ENCODE peak calls at places on chromosomes 4 and X, in seven cellular contexts. B, O, W, R, N, J and Y are unnamed samples.

GRCh38 chrX:39944416-39944815 is 153.3 kb downstream of the BCOR start:
- DNase-seq in B (no peak), O (no peak), W (no peak), R (no peak), N (no peak), J (no peak), Y (no peak)

GRCh38 chr4:173333658-173334084 is 487 bp downstream of the HMGB2 start:
- DNase-seq in B (no peak), O (no peak), W (peak), R (peak), N (peak), J (peak), Y (no peak)

GRCh38 chr4:95155759-95156451 is 392.9 kb downstream of the UNC5C start:
- DNase-seq in B (no peak), O (no peak), W (no peak), R (no peak), N (no peak), J (no peak), Y (no peak)

GRCh38 chrX:47129879-47130358 is 14.6 kb downstream of the NDUFB11 start:
- DNase-seq in B (no peak), O (no peak), W (no peak), R (no peak), N (no peak), J (no peak), Y (no peak)

GRCh38 chrX:68550193-68550592 is 51.3 kb downstream of the YIPF6 start:
- DNase-seq in B (no peak), O (no peak), W (no peak), R (no peak), N (no peak), J (no peak), Y (no peak)

GRCh38 chrX:10044021-10044420 is 76.9 kb downstream of the CLDN34 start:
- DNase-seq in B (no peak), O (no peak), W (no peak), R (no peak), N (no peak), J (no peak), Y (no peak)

GRCh38 chrX:65643046-65643785 is 24.2 kb upstream of the MSN start:
- DNase-seq in B (no peak), O (no peak), W (no peak), R (no peak), N (no peak), J (no peak), Y (no peak)

GRCh38 chr4:152640058-152640921 is 39.5 kb downstream of the TMEM154 start:
- DNase-seq in B (no peak), O (no peak), W (no peak), R (no peak), N (no peak), J (no peak), Y (no peak)

GRCh38 chrX:39891781-39892180 is 206.0 kb downstream of the BCOR start:
- DNase-seq in B (no peak), O (no peak), W (no peak), R (no peak), N (no peak), J (no peak), Y (no peak)

GRCh38 chrX:119756926-119757635 is 1.3 kb upstream of the SOWAHD start:
- DNase-seq in B (no peak), O (no peak), W (no peak), R (no peak), N (no peak), J (peak), Y (no peak)

GRCh38 chr4:92189146-92189545 is 114.6 kb upstream of the GRID2 start:
- DNase-seq in B (no peak), O (no peak), W (no peak), R (no peak), N (no peak), J (no peak), Y (no peak)

GRCh38 chr4:143554728-143555597 is 41.5 kb downstream of the SMARCA5 start:
- DNase-seq in B (no peak), O (no peak), W (no peak), R (no peak), N (no peak), J (peak), Y (no peak)

GRCh38 chrX:12974217-12974796 is 603 bp upstream of the TMSB4X start:
- DNase-seq in B (no peak), O (peak), W (peak), R (peak), N (peak), J (peak), Y (peak)

GRCh38 chrX:2351321-2351720 is 149.5 kb downstream of the DHRSX start:
- DNase-seq in B (no peak), O (no peak), W (no peak), R (no peak), N (no peak), J (no peak), Y (no peak)

GRCh38 chr4:26717332-26717731 is 133.4 kb downstream of the TBC1D19 start:
- DNase-seq in B (no peak), O (no peak), W (no peak), R (no peak), N (no peak), J (no peak), Y (no peak)

GRCh38 chr4:26723216-26723615 is 137.4 kb upstream of the STIM2 start:
- DNase-seq in B (no peak), O (no peak), W (no peak), R (no peak), N (no peak), J (peak), Y (no peak)

GRCh38 chr4:26721685-26722084 is 137.8 kb downstream of the TBC1D19 start:
- DNase-seq in B (no peak), O (no peak), W (no peak), R (no peak), N (no peak), J (no peak), Y (no peak)

GRCh38 chr4:26715636-26716242 is 131.9 kb downstream of the TBC1D19 start:
- DNase-seq in B (no peak), O (no peak), W (no peak), R (no peak), N (no peak), J (no peak), Y (no peak)

GRCh38 chr4:26719954-26720552 is 136.2 kb downstream of the TBC1D19 start:
- DNase-seq in B (no peak), O (no peak), W (no peak), R (no peak), N (no peak), J (no peak), Y (no peak)
- TF ChIP-seq CTCF in B (no peak), O (peak), W (peak), R (peak), N (peak), J (peak), Y (peak)

GRCh38 chr4:155208258-155209054 is at the start of gene NPY2R:
- DNase-seq in B (no peak), O (no peak), W (no peak), R (peak), N (no peak), J (no peak), Y (peak)

GRCh38 chr4:155207534-155208257 is 740 bp upstream of the NPY2R start:
- DNase-seq in B (no peak), O (no peak), W (no peak), R (peak), N (no peak), J (no peak), Y (peak)
- TF ChIP-seq CTCF in B (no peak), O (no peak), W (no peak), R (no peak), N (no peak), J (no peak), Y (peak)

DNA sequence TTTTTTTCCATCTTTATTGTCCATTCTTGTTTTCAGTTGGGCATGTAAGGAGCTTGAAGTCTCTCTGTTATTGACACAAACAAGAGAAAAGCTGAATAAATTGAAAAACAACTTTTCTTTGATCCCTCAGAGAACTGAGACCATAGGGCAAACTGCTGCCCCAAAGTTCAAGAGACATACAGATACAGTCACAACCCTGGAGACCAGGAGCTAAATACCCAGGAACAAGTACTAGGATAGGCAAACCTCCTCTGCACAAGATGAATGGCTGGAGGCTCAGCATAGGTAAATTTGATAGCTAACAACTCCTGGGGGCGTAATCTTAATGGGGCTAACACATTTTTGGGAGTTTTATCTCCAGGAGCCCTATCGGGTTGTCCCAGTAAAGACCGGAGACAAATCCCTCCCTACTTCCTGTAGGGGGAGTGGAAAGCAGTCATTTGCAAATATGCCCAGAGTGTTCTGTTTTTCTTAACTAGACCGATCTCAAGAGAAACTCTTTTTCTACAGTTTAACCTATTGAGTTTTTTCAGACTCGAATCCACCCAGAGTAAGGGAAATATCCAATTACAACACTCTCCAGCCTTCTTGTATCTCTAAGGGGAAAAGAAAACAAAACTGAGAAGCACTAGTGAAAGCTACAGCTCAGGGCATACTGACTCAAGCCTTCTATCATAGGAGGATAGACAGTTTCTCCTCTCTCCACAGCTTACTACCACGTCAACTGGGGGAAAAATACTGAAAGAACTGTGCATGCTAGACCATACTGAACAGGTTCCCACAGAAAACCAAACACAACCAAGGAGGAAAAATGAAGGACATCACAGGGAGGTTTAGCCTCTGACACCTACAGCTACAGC is 23.1 kb downstream of the MAGEA8 start:
- DNase-seq in B (no peak), O (no peak), W (no peak), R (no peak), N (no peak), J (no peak), Y (no peak)
- TF ChIP-seq CTCF in B (no peak), O (no peak), W (peak), R (no peak), N (no peak), J (no peak), Y (peak)

GRCh38 chr4:148770377-148770776 is 328.2 kb upstream of the NR3C2 start:
- DNase-seq in B (no peak), O (no peak), W (no peak), R (no peak), N (no peak), J (no peak), Y (no peak)
- TF ChIP-seq CTCF in B (no peak), O (peak), W (peak), R (no peak), N (no peak), J (peak), Y (no peak)

GRCh38 chrX:80550722-80551121 is 130.5 kb downstream of the TENT5D start:
- DNase-seq in B (no peak), O (no peak), W (no peak), R (peak), N (no peak), J (no peak), Y (no peak)
- TF ChIP-seq CTCF in B (no peak), O (no peak), W (no peak), R (no peak), N (no peak), J (no peak), Y (no peak)

GRCh38 chr4:86934772-86935498 is at the start of gene AFF1:
- DNase-seq in B (peak), O (peak), W (peak), R (peak), N (peak), J (peak), Y (peak)
- TF ChIP-seq CTCF in B (peak), O (peak), W (peak), R (no peak), N (peak), J (peak), Y (peak)